ENCODE peak calls at places on chromosome 22, in seven cellular contexts. D, W, T, P, H, X and C are unnamed samples.

GRCh38 chr22:46162771-46163170 is 12.4 kb downstream of the PPARA start:
- DNase-seq in W (no peak), D (no peak), X (no peak), P (no peak), H (peak), T (no peak), C (no peak)

GRCh38 chr22:29820941-29821789 is 16.9 kb downstream of the ASCC2 start:
- DNase-seq in W (peak), D (peak), H (peak), T (no peak), P (peak), X (no peak), C (no peak)

GRCh38 chr22:32329202-32329645 is 28.4 kb upstream of the RFPL3 start:
- DNase-seq in D (no peak), W (no peak), H (no peak), X (no peak), P (no peak), T (no peak), C (no peak)

GRCh38 chr22:48161354-48161753 is 1398.9 kb downstream of the TBC1D22A start:
- DNase-seq in W (no peak), D (no peak), H (no peak), T (no peak), P (no peak), X (no peak), C (no peak)

GRCh38 chr22:46107753-46108563 is 42.4 kb upstream of the PPARA start:
- DNase-seq in H (peak), P (no peak), W (no peak), D (peak), X (no peak), T (no peak), C (no peak)

GRCh38 chr22:46795845-46796565 is 33.6 kb downstream of the TBC1D22A start:
- DNase-seq in H (no peak), X (no peak), T (no peak), P (no peak), W (no peak), D (no peak), C (no peak)

GRCh38 chr22:31296258-31296657 is 4.0 kb upstream of the PIK3IP1 start:
- DNase-seq in D (no peak), T (no peak), P (no peak), H (no peak), X (no peak), W (no peak), C (no peak)

GRCh38 chr22:24768537-24769374 is 5.8 kb downstream of the PIWIL3 start:
- DNase-seq in T (peak), D (peak), X (peak), H (peak), P (peak), W (peak), C (no peak)

GRCh38 chr22:27370281-27370680 is 431.3 kb downstream of the MN1 start:
- DNase-seq in P (no peak), H (no peak), X (no peak), D (no peak), T (no peak), W (no peak), C (no peak)

GRCh38 chr22:33579448-33580093 is 340.7 kb downstream of the LARGE1 start:
- DNase-seq in H (peak), X (no peak), W (peak), T (no peak), P (peak), D (peak), C (peak)

GRCh38 chr22:48310740-48311139 is 1516.9 kb downstream of the BRD1 start:
- DNase-seq in D (no peak), X (no peak), W (no peak), H (no peak), P (no peak), T (no peak), C (no peak)